ENCODE peak calls at places on chromosomes 12 and 14, in four cellular contexts. L is SJCRH30, I is fibroblast of lung, F is right atrium auricular region. G is an unnamed sample.

GRCh38 chr12:47558625-47559345 is 147.0 kb downstream of the RPAP3 start:
- DNase-seq in L (no peak), I (no peak), F (no peak), G (no peak)

GRCh38 chr14:74519316-74520074 is 25.9 kb downstream of the ISCA2 start:
- DNase-seq in L (no peak), I (no peak), F (no peak), G (no peak)

GRCh38 chr12:89977356-89978185 is 268.9 kb upstream of the ATP2B1 start:
- DNase-seq in L (peak), I (peak), F (no peak), G (no peak)

GRCh38 chr12:121489874-121490273 is 90.0 kb downstream of the RNF34 start:
- DNase-seq in L (no peak), I (no peak), F (no peak), G (no peak)

GRCh38 chr12:123390415-123391093 is 6.6 kb downstream of the KMT5A start:
- DNase-seq in L (no peak), I (no peak), F (no peak), G (no peak)

GRCh38 chr14:104436741-104437701 is 142.5 kb upstream of the C14orf180 start:
- DNase-seq in L (no peak), I (no peak), F (peak), G (peak)

GRCh38 chr12:48810817-48811453 is 7.4 kb upstream of the CACNB3 start:
- DNase-seq in L (no peak), I (peak), F (no peak), G (no peak)

GRCh38 chr12:94832780-94833760 is 170.4 kb downstream of the NDUFA12 start:
- DNase-seq in L (peak), I (peak), F (no peak), G (no peak)

GRCh38 chr12:50618864-50619609 is 114.3 kb downstream of the DIP2B start:
- DNase-seq in L (no peak), I (peak), F (no peak), G (no peak)

GRCh38 chr12:124508323-124509096 is 58.9 kb downstream of the NCOR2 start:
- DNase-seq in L (peak), I (peak), F (no peak), G (no peak)

GRCh38 chr14:25406818-25407217 is 356.9 kb upstream of the STXBP6 start:
- DNase-seq in L (peak), I (peak), F (no peak), G (no peak)

GRCh38 chr14:103427485-103428443 is 42.5 kb downstream of the MARK3 start:
- DNase-seq in L (peak), I (peak), F (no peak), G (no peak)

GRCh38 chr12:110585231-110585799 is 2.2 kb upstream of the PPTC7 start:
- DNase-seq in L (no peak), I (peak), F (no peak), G (no peak)

GRCh38 chr12:87756721-87757120 is 272.5 kb downstream of the C12orf50 start:
- DNase-seq in L (no peak), I (no peak), F (no peak), G (no peak)

GRCh38 chr12:107917912-107918800 is 143.7 kb downstream of the ASCL4 start:
- DNase-seq in L (no peak), I (peak), F (no peak), G (no peak)

GRCh38 chr12:113002676-113003075 is 24.4 kb downstream of the OAS2 start:
- DNase-seq in L (no peak), I (no peak), F (no peak), G (no peak)

GRCh38 chr12:47085815-47086252 is 6.1 kb upstream of the AMIGO2 start:
- DNase-seq in L (peak), I (peak), F (no peak), G (no peak)

GRCh38 chr12:56839489-56840442 is 76.6 kb downstream of the HSD17B6 start:
- DNase-seq in L (peak), I (peak), F (no peak), G (no peak)

GRCh38 chr14:97456958-97457357 is 659.8 kb downstream of the VRK1 start:
- DNase-seq in L (no peak), I (peak), F (no peak), G (no peak)

GRCh38 chr12:75479963-75480461 is 543 bp upstream of the GLIPR1 start:
- DNase-seq in L (no peak), I (peak), F (no peak), G (no peak)

GRCh38 chr14:101740981-101741380 is 20.5 kb upstream of the PPP2R5C start:
- DNase-seq in L (no peak), I (no peak), F (no peak), G (peak)

GRCh38 chr14:20400589-20400964 is 12.7 kb downstream of the TEP1 start:
- DNase-seq in L (no peak), I (no peak), F (no peak), G (no peak)
- H3K27ac ChIP-seq in L (no peak), I (no peak), F (no peak), G (no peak)

GRCh38 chr14:21556378-21557083 is 23.3 kb downstream of the OR10G3 start:
- DNase-seq in L (no peak), I (no peak), F (no peak), G (no peak)

GRCh38 chr14:21553266-21553665 is 26.6 kb downstream of the OR10G3 start:
- DNase-seq in L (no peak), I (no peak), F (no peak), G (no peak)

GRCh38 chr14:21558703-21559063 is 21.2 kb downstream of the OR10G3 start:
- DNase-seq in L (no peak), I (no peak), F (no peak), G (no peak)

GRCh38 chr14:21557084-21557901 is 22.6 kb downstream of the OR10G3 start:
- DNase-seq in L (peak), I (peak), F (peak), G (no peak)
- H3K27ac ChIP-seq in L (no peak), I (peak), F (peak), G (peak)

DNA sequence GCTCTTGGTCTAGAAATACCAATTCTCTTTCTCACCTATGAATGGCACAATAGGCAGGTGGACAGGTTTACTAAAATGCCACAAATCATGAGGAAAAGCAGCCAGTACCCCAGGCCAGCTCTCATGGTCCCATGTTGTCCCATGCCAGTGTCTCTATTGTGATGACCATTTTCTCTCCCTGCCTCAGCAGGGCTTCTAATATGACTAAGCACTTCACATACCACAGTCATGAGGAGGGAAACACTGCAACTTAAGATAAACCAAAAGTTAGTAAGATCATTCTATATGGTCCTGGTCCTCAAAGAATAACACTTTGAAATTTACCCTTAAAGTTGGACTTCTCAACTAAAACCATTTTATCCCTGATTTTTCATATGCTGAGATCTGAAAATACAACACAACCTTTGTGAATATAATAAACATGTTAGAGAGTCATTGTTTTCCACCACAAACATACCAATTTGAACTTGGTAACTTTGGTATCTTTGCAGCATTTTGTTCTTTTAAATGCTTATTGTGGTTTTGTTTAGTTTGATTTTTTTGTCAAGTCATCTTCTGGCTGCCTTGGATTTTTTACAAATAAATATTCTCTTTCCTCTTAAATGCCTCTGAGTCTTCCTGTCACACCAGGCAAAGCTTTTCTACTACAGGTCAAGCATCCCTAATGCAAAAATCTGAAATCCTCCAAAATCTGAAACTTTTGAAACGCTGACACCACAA is 3.5 kb downstream of the TTC5 start:
- DNase-seq in L (no peak), I (peak), F (no peak), G (no peak)
- H3K27ac ChIP-seq in L (no peak), I (no peak), F (no peak), G (no peak)

DNA sequence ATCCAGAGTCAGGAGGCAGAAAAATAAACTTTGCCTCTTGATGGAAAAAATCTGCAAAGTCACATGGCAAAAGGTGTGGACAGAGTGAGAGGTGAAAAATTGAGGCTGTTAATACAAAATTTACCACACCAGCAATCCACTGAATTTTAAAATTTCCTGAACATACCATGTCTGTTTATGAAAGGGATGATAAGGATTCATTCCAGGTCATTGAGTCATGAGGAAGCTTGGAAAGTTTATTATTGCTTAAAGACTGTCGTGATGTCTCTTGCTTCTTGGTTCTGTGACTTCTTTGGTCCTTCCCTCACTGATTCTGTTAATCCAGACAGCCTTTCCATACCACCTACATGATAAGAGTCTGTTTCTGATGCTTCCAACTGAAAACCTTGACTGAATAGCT is 73.2 kb downstream of the TTC6 start:
- DNase-seq in L (no peak), I (peak), F (no peak), G (no peak)
- H3K27ac ChIP-seq in L (no peak), I (no peak), F (no peak), G (no peak)

GRCh38 chr12:1064317-1064716 is 73.3 kb downstream of the ERC1 start:
- DNase-seq in L (no peak), I (no peak), F (no peak), G (no peak)
- H3K27ac ChIP-seq in L (no peak), I (no peak), F (no peak), G (no peak)

GRCh38 chr14:99820702-99821331 is 27.6 kb downstream of the EML1 start:
- DNase-seq in L (no peak), I (no peak), F (no peak), G (no peak)
- H3K27ac ChIP-seq in L (no peak), I (no peak), F (no peak), G (no peak)

GRCh38 chr14:89428556-89429196 is 11.6 kb upstream of the FOXN3 start:
- DNase-seq in L (peak), I (peak), F (no peak), G (no peak)
- H3K27ac ChIP-seq in L (peak), I (peak), F (peak), G (peak)

GRCh38 chr14:99521176-99522024 is 40.2 kb downstream of the CCNK start:
- DNase-seq in L (no peak), I (no peak), F (no peak), G (no peak)
- H3K27ac ChIP-seq in L (no peak), I (no peak), F (no peak), G (no peak)

GRCh38 chr14:68208218-68208617 is 388.6 kb downstream of the RAD51B start:
- DNase-seq in L (no peak), I (peak), F (no peak), G (no peak)
- H3K27ac ChIP-seq in L (no peak), I (no peak), F (no peak), G (peak)

G was measured in suprapubic skin.